ENCODE peak calls at places on chromosomes 7 and 10, in ten cellular contexts. One of them, this sample, is unnamed. For H3K4me1, the result is how much of the 10 kb centered on the place peaks cover.

GRCh38 chr7:2968616-2969397 is 74.9 kb downstream of the CARD11 start:
- DNase-seq in fibroblast of lung: no peak
- DNase-seq in psoas muscle: no peak
- DNase-seq in heart left ventricle: no peak
- DNase-seq in adipocyte: no peak
- DNase-seq in pancreas: no peak
- DNase-seq in mesendoderm: no peak
- DNase-seq in aorta: peak
- DNase-seq in astrocyte: no peak
- DNase-seq in PC-3: no peak
- DNase-seq in this sample: no peak

GRCh38 chr10:86359111-86359510 is 7.5 kb downstream of the GRID1 start:
- DNase-seq in fibroblast of lung: no peak
- DNase-seq in psoas muscle: no peak
- DNase-seq in heart left ventricle: peak
- DNase-seq in adipocyte: no peak
- DNase-seq in pancreas: no peak
- DNase-seq in mesendoderm: no peak
- DNase-seq in aorta: peak
- DNase-seq in astrocyte: no peak
- DNase-seq in PC-3: no peak
- DNase-seq in this sample: no peak

GRCh38 chr10:122854648-122855047 is 9.0 kb upstream of the CUZD1 start:
- DNase-seq in fibroblast of lung: peak
- DNase-seq in psoas muscle: no peak
- DNase-seq in heart left ventricle: no peak
- DNase-seq in adipocyte: peak
- DNase-seq in pancreas: no peak
- DNase-seq in mesendoderm: peak
- DNase-seq in aorta: no peak
- DNase-seq in astrocyte: peak
- DNase-seq in PC-3: peak
- DNase-seq in this sample: no peak

GRCh38 chr7:98569606-98570337 is 47.3 kb upstream of the NPTX2 start:
- DNase-seq in fibroblast of lung: no peak
- DNase-seq in psoas muscle: peak
- DNase-seq in heart left ventricle: peak
- DNase-seq in adipocyte: no peak
- DNase-seq in pancreas: no peak
- DNase-seq in mesendoderm: no peak
- DNase-seq in aorta: no peak
- DNase-seq in astrocyte: no peak
- DNase-seq in PC-3: peak
- DNase-seq in this sample: no peak

GRCh38 chr10:21191512-21191911 is 294.4 kb upstream of the NEBL start:
- DNase-seq in fibroblast of lung: no peak
- DNase-seq in psoas muscle: no peak
- DNase-seq in heart left ventricle: no peak
- DNase-seq in adipocyte: no peak
- DNase-seq in pancreas: no peak
- DNase-seq in mesendoderm: peak
- DNase-seq in aorta: no peak
- DNase-seq in astrocyte: no peak
- DNase-seq in PC-3: peak
- DNase-seq in this sample: no peak

GRCh38 chr7:104804696-104805095 is 209.3 kb upstream of the KMT2E start:
- DNase-seq in fibroblast of lung: no peak
- DNase-seq in psoas muscle: no peak
- DNase-seq in heart left ventricle: no peak
- DNase-seq in adipocyte: no peak
- DNase-seq in pancreas: no peak
- DNase-seq in mesendoderm: no peak
- DNase-seq in aorta: no peak
- DNase-seq in astrocyte: no peak
- DNase-seq in PC-3: no peak
- DNase-seq in this sample: no peak

GRCh38 chr10:69968830-69969229 is 83.8 kb upstream of the MACROH2A2 start:
- DNase-seq in fibroblast of lung: peak
- DNase-seq in psoas muscle: no peak
- DNase-seq in heart left ventricle: no peak
- DNase-seq in adipocyte: peak
- DNase-seq in pancreas: no peak
- DNase-seq in mesendoderm: peak
- DNase-seq in aorta: no peak
- DNase-seq in astrocyte: no peak
- DNase-seq in PC-3: peak
- DNase-seq in this sample: no peak

GRCh38 chr10:90865400-90865799 is 6.4 kb upstream of the RPP30 start:
- DNase-seq in fibroblast of lung: peak
- DNase-seq in psoas muscle: no peak
- DNase-seq in heart left ventricle: no peak
- DNase-seq in adipocyte: peak
- DNase-seq in pancreas: no peak
- DNase-seq in mesendoderm: no peak
- DNase-seq in aorta: no peak
- DNase-seq in astrocyte: no peak
- DNase-seq in PC-3: peak
- DNase-seq in this sample: no peak

GRCh38 chr10:29448125-29448524 is 159.3 kb downstream of the LYZL1 start:
- DNase-seq in fibroblast of lung: no peak
- DNase-seq in psoas muscle: no peak
- DNase-seq in heart left ventricle: peak
- DNase-seq in adipocyte: no peak
- DNase-seq in pancreas: no peak
- DNase-seq in mesendoderm: no peak
- DNase-seq in aorta: no peak
- DNase-seq in astrocyte: no peak
- DNase-seq in PC-3: no peak
- DNase-seq in this sample: no peak

GRCh38 chr10:124225468-124226270 is 132.3 kb upstream of the CHST15 start:
- DNase-seq in fibroblast of lung: no peak
- DNase-seq in psoas muscle: no peak
- DNase-seq in heart left ventricle: no peak
- DNase-seq in adipocyte: no peak
- DNase-seq in pancreas: no peak
- DNase-seq in mesendoderm: no peak
- DNase-seq in aorta: no peak
- DNase-seq in astrocyte: no peak
- DNase-seq in PC-3: no peak
- DNase-seq in this sample: no peak

GRCh38 chr7:127995157-127995865 is 35.9 kb downstream of the LRRC4 start:
- DNase-seq in fibroblast of lung: peak
- DNase-seq in psoas muscle: no peak
- DNase-seq in heart left ventricle: no peak
- DNase-seq in adipocyte: peak
- DNase-seq in pancreas: no peak
- DNase-seq in mesendoderm: no peak
- DNase-seq in aorta: no peak
- DNase-seq in astrocyte: peak
- DNase-seq in PC-3: no peak
- DNase-seq in this sample: no peak

GRCh38 chr7:41003031-41003925 is 699.6 kb downstream of the INHBA start:
- DNase-seq in fibroblast of lung: peak
- DNase-seq in psoas muscle: peak
- DNase-seq in heart left ventricle: no peak
- DNase-seq in adipocyte: peak
- DNase-seq in pancreas: no peak
- DNase-seq in mesendoderm: peak
- DNase-seq in aorta: no peak
- DNase-seq in astrocyte: no peak
- DNase-seq in PC-3: peak
- DNase-seq in this sample: no peak

GRCh38 chr10:48251525-48252353 is 22.8 kb downstream of the FRMPD2 start:
- DNase-seq in fibroblast of lung: no peak
- DNase-seq in psoas muscle: no peak
- DNase-seq in heart left ventricle: no peak
- DNase-seq in adipocyte: no peak
- DNase-seq in pancreas: no peak
- DNase-seq in mesendoderm: no peak
- DNase-seq in aorta: no peak
- DNase-seq in astrocyte: no peak
- DNase-seq in PC-3: peak
- DNase-seq in this sample: peak

GRCh38 chr7:18872344-18872743 is 245.1 kb downstream of the TWIST1 start:
- DNase-seq in fibroblast of lung: no peak
- DNase-seq in psoas muscle: no peak
- DNase-seq in heart left ventricle: no peak
- DNase-seq in adipocyte: no peak
- DNase-seq in pancreas: no peak
- DNase-seq in mesendoderm: no peak
- DNase-seq in aorta: no peak
- DNase-seq in astrocyte: no peak
- DNase-seq in PC-3: no peak
- DNase-seq in this sample: no peak

GRCh38 chr7:151057038-151057736 is 510 bp downstream of the CDK5 start:
- DNase-seq in fibroblast of lung: no peak
- DNase-seq in psoas muscle: no peak
- DNase-seq in heart left ventricle: no peak
- DNase-seq in adipocyte: no peak
- DNase-seq in pancreas: no peak
- DNase-seq in mesendoderm: no peak
- DNase-seq in aorta: no peak
- DNase-seq in astrocyte: no peak
- DNase-seq in PC-3: no peak
- DNase-seq in this sample: no peak

GRCh38 chr7:151057989-151058765 is 480 bp upstream of the CDK5 start:
- DNase-seq in fibroblast of lung: peak
- DNase-seq in psoas muscle: peak
- DNase-seq in heart left ventricle: peak
- DNase-seq in adipocyte: peak
- DNase-seq in pancreas: peak
- DNase-seq in mesendoderm: peak
- DNase-seq in aorta: peak
- DNase-seq in astrocyte: peak
- DNase-seq in PC-3: peak
- DNase-seq in this sample: peak

GRCh38 chr7:151058766-151059361 is 525 bp upstream of the SLC4A2 start:
- DNase-seq in fibroblast of lung: no peak
- DNase-seq in psoas muscle: no peak
- DNase-seq in heart left ventricle: no peak
- DNase-seq in adipocyte: peak
- DNase-seq in pancreas: no peak
- DNase-seq in mesendoderm: peak
- DNase-seq in aorta: no peak
- DNase-seq in astrocyte: peak
- DNase-seq in PC-3: peak
- DNase-seq in this sample: no peak

GRCh38 chr7:151056286-151057037 is 1.2 kb downstream of the CDK5 start:
- DNase-seq in fibroblast of lung: no peak
- DNase-seq in psoas muscle: no peak
- DNase-seq in heart left ventricle: no peak
- DNase-seq in adipocyte: no peak
- DNase-seq in pancreas: no peak
- DNase-seq in mesendoderm: peak
- DNase-seq in aorta: no peak
- DNase-seq in astrocyte: no peak
- DNase-seq in PC-3: peak
- DNase-seq in this sample: no peak

GRCh38 chr7:151057737-151057988 is at the start of gene CDK5:
- DNase-seq in fibroblast of lung: no peak
- DNase-seq in psoas muscle: no peak
- DNase-seq in heart left ventricle: no peak
- DNase-seq in adipocyte: no peak
- DNase-seq in pancreas: no peak
- DNase-seq in mesendoderm: no peak
- DNase-seq in aorta: no peak
- DNase-seq in astrocyte: no peak
- DNase-seq in PC-3: no peak
- DNase-seq in this sample: no peak
- H3K4me1 ChIP-seq in fibroblast of lung: under half
- H3K4me1 ChIP-seq in psoas muscle: under half
- H3K4me1 ChIP-seq in heart left ventricle: under half
- H3K4me1 ChIP-seq in adipocyte: under half
- H3K4me1 ChIP-seq in pancreas: under half
- H3K4me1 ChIP-seq in mesendoderm: under half
- H3K4me1 ChIP-seq in aorta: under half
- H3K4me1 ChIP-seq in astrocyte: under half
- H3K4me1 ChIP-seq in PC-3: under half
- H3K4me1 ChIP-seq in this sample: under half

DNA sequence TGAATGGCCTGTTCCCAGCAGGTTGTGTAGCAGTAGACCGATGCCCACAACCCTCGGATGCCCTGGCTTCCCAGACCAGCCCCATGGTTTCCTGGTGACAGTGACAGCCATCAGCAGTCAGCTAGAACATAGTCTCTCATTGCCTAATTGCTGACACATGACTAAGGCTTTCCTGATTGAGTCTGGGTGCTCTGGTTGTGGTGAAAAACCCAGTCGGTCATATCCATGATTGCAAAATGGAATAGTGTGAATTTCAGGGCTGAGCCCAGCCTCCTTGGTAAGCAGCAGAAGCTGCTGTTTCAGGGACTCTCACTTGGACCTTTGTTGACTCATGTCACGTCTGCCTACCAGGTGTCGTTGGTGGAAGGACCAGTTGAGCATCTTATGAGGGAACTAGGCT is 36.6 kb downstream of the POR start:
- DNase-seq in fibroblast of lung: peak
- DNase-seq in psoas muscle: peak
- DNase-seq in heart left ventricle: no peak
- DNase-seq in adipocyte: peak
- DNase-seq in pancreas: no peak
- DNase-seq in mesendoderm: no peak
- DNase-seq in aorta: no peak
- DNase-seq in astrocyte: no peak
- DNase-seq in PC-3: peak
- DNase-seq in this sample: no peak
- H3K4me1 ChIP-seq in fibroblast of lung: under half
- H3K4me1 ChIP-seq in psoas muscle: half or more
- H3K4me1 ChIP-seq in heart left ventricle: under half
- H3K4me1 ChIP-seq in adipocyte: under half
- H3K4me1 ChIP-seq in pancreas: under half
- H3K4me1 ChIP-seq in mesendoderm: under half
- H3K4me1 ChIP-seq in aorta: under half
- H3K4me1 ChIP-seq in astrocyte: under half
- H3K4me1 ChIP-seq in PC-3: under half
- H3K4me1 ChIP-seq in this sample: under half

GRCh38 chr10:132562177-132562915 is 24.8 kb downstream of the INPP5A start:
- DNase-seq in fibroblast of lung: no peak
- DNase-seq in psoas muscle: no peak
- DNase-seq in heart left ventricle: peak
- DNase-seq in adipocyte: no peak
- DNase-seq in pancreas: no peak
- DNase-seq in mesendoderm: no peak
- DNase-seq in aorta: peak
- DNase-seq in astrocyte: no peak
- DNase-seq in PC-3: no peak
- DNase-seq in this sample: no peak
- H3K4me1 ChIP-seq in fibroblast of lung: under half
- H3K4me1 ChIP-seq in psoas muscle: under half
- H3K4me1 ChIP-seq in heart left ventricle: under half
- H3K4me1 ChIP-seq in adipocyte: under half
- H3K4me1 ChIP-seq in pancreas: under half
- H3K4me1 ChIP-seq in mesendoderm: under half
- H3K4me1 ChIP-seq in aorta: under half
- H3K4me1 ChIP-seq in astrocyte: under half
- H3K4me1 ChIP-seq in PC-3: under half
- H3K4me1 ChIP-seq in this sample: under half

DNA sequence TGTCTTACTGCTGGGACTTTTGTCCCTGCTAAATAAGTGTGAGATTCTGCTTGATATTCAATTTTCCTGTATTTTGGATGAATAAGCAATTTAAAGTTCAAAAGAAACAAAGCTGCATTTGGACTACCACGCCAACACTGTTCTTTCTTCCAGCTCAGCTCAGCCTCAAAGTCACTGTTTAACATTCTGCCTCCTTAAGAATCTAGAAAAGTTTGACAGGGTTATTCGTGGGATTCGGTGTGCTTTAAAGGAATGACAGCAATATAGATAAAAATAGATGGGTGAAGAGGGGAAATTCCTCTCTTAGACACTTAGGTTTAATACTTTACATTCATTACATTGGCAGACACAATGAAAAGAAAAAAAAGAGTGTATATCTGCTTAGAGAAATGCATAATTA is 110.2 kb upstream of the RHEB start:
- DNase-seq in fibroblast of lung: no peak
- DNase-seq in psoas muscle: no peak
- DNase-seq in heart left ventricle: no peak
- DNase-seq in adipocyte: no peak
- DNase-seq in pancreas: no peak
- DNase-seq in mesendoderm: no peak
- DNase-seq in aorta: no peak
- DNase-seq in astrocyte: no peak
- DNase-seq in PC-3: no peak
- DNase-seq in this sample: no peak
- H3K4me1 ChIP-seq in fibroblast of lung: under half
- H3K4me1 ChIP-seq in psoas muscle: under half
- H3K4me1 ChIP-seq in heart left ventricle: under half
- H3K4me1 ChIP-seq in adipocyte: under half
- H3K4me1 ChIP-seq in pancreas: under half
- H3K4me1 ChIP-seq in mesendoderm: under half
- H3K4me1 ChIP-seq in aorta: under half
- H3K4me1 ChIP-seq in astrocyte: under half
- H3K4me1 ChIP-seq in PC-3: under half
- H3K4me1 ChIP-seq in this sample: under half